ENCODE peak calls at places on chromosomes 2 and 18, in eight cellular contexts. L, Z, E, Y, D, Q, T and F are unnamed samples.

GRCh38 chr18:77131100-77131651 is 1.4 kb downstream of the MBP start:
- DNase-seq in L (peak), Z (peak), E (peak), Y (peak), D (peak), Q (peak), T (no peak), F (no peak)

GRCh38 chr18:31686572-31686971 is 2.2 kb upstream of the B4GALT6 start:
- DNase-seq in L (no peak), Z (no peak), E (no peak), Y (no peak), D (no peak), Q (no peak), T (no peak), F (no peak)

GRCh38 chr2:30106543-30106942 is 40.3 kb upstream of the YPEL5 start:
- DNase-seq in L (no peak), Z (no peak), E (no peak), Y (peak), D (no peak), Q (no peak), T (no peak), F (no peak)

GRCh38 chr18:12403601-12404506 is 3.9 kb upstream of the PRELID3A start:
- DNase-seq in L (no peak), Z (no peak), E (no peak), Y (peak), D (no peak), Q (no peak), T (peak), F (peak)

GRCh38 chr2:11680181-11680900 is 10.3 kb upstream of the NTSR2 start:
- DNase-seq in L (no peak), Z (peak), E (no peak), Y (no peak), D (no peak), Q (no peak), T (no peak), F (no peak)

GRCh38 chr2:233350708-233351107 is 3.6 kb upstream of the DGKD start:
- DNase-seq in L (peak), Z (no peak), E (peak), Y (peak), D (no peak), Q (no peak), T (peak), F (peak)

GRCh38 chr2:172282944-172283343 is 144.4 kb upstream of the ITGA6 start:
- DNase-seq in L (no peak), Z (no peak), E (no peak), Y (peak), D (no peak), Q (no peak), T (no peak), F (peak)

GRCh38 chr2:54059504-54059903 is 55.9 kb upstream of the ACYP2 start:
- DNase-seq in L (no peak), Z (no peak), E (no peak), Y (peak), D (no peak), Q (no peak), T (no peak), F (no peak)

GRCh38 chr2:189109921-189110397 is 69.6 kb downstream of the COL5A2 start:
- DNase-seq in L (no peak), Z (no peak), E (no peak), Y (no peak), D (no peak), Q (no peak), T (no peak), F (no peak)

GRCh38 chr2:112772322-112772721 is 7.9 kb upstream of the CKAP2L start:
- DNase-seq in L (no peak), Z (no peak), E (no peak), Y (no peak), D (no peak), Q (no peak), T (no peak), F (no peak)

GRCh38 chr2:38683766-38684165 is 17.9 kb downstream of the GALM start:
- DNase-seq in L (no peak), Z (no peak), E (no peak), Y (no peak), D (no peak), Q (no peak), T (no peak), F (no peak)

GRCh38 chr18:51486735-51487366 is 289.4 kb upstream of the MEX3C start:
- DNase-seq in L (no peak), Z (no peak), E (no peak), Y (no peak), D (no peak), Q (no peak), T (no peak), F (no peak)

GRCh38 chr2:98589489-98589888 is 18.8 kb downstream of the COA5 start:
- DNase-seq in L (no peak), Z (no peak), E (no peak), Y (no peak), D (no peak), Q (no peak), T (no peak), F (no peak)

GRCh38 chr2:128786800-128787478 is 468.3 kb upstream of the HS6ST1 start:
- DNase-seq in L (peak), Z (no peak), E (no peak), Y (no peak), D (no peak), Q (no peak), T (no peak), F (no peak)

GRCh38 chr18:55101458-55101824 is 142.2 kb upstream of the CCDC68 start:
- DNase-seq in L (no peak), Z (no peak), E (no peak), Y (no peak), D (no peak), Q (no peak), T (no peak), F (no peak)

GRCh38 chr2:118835739-118836410 is 11.6 kb downstream of the EN1 start:
- DNase-seq in L (no peak), Z (no peak), E (no peak), Y (no peak), D (no peak), Q (no peak), T (peak), F (no peak)

GRCh38 chr18:34809697-34810096 is 99.6 kb downstream of the DTNA start:
- DNase-seq in L (peak), Z (peak), E (no peak), Y (peak), D (no peak), Q (no peak), T (no peak), F (no peak)
- H3K27ac ChIP-seq in L (no peak), Z (no peak), E (no peak), Y (no peak), D (no peak), Q (no peak), T (no peak), F (no peak)

GRCh38 chr2:199462167-199462976 is 4.6 kb upstream of the SATB2 start:
- DNase-seq in L (peak), Z (peak), E (no peak), Y (no peak), D (no peak), Q (no peak), T (no peak), F (no peak)

GRCh38 chr2:199460101-199460671 is 2.4 kb upstream of the SATB2 start:
- DNase-seq in L (no peak), Z (no peak), E (no peak), Y (peak), D (no peak), Q (no peak), T (no peak), F (no peak)

GRCh38 chr2:199459286-199460100 is 1.8 kb upstream of the SATB2 start:
- DNase-seq in L (peak), Z (peak), E (peak), Y (peak), D (peak), Q (peak), T (peak), F (peak)

GRCh38 chr2:199461455-199462166 is 3.9 kb upstream of the SATB2 start:
- DNase-seq in L (peak), Z (peak), E (no peak), Y (no peak), D (no peak), Q (no peak), T (no peak), F (no peak)

GRCh38 chr2:199460808-199461454 is 3.2 kb upstream of the SATB2 start:
- DNase-seq in L (no peak), Z (no peak), E (no peak), Y (no peak), D (no peak), Q (no peak), T (no peak), F (no peak)
- H3K4me3 ChIP-seq in L (peak), Z (peak), E (no peak), Y (peak), D (no peak), Q (no peak), T (peak), F (peak)

GRCh38 chr2:37636209-37637077 is 35.0 kb downstream of the CDC42EP3 start:
- DNase-seq in L (no peak), Z (no peak), E (no peak), Y (no peak), D (no peak), Q (no peak), T (no peak), F (no peak)

GRCh38 chr2:37635359-37636208 is 35.9 kb downstream of the CDC42EP3 start:
- DNase-seq in L (no peak), Z (no peak), E (peak), Y (peak), D (no peak), Q (no peak), T (no peak), F (no peak)

GRCh38 chr2:37638973-37639372 is 32.5 kb downstream of the CDC42EP3 start:
- DNase-seq in L (no peak), Z (no peak), E (no peak), Y (no peak), D (no peak), Q (no peak), T (no peak), F (no peak)

GRCh38 chr2:37637985-37638384 is 33.5 kb downstream of the CDC42EP3 start:
- DNase-seq in L (no peak), Z (no peak), E (no peak), Y (no peak), D (no peak), Q (no peak), T (no peak), F (no peak)

GRCh38 chr2:37637122-37637875 is 34.1 kb downstream of the CDC42EP3 start:
- DNase-seq in L (no peak), Z (no peak), E (no peak), Y (no peak), D (no peak), Q (no peak), T (no peak), F (no peak)
- TF ChIP-seq CTCF in L (no peak), Z (no peak), E (no peak), Y (no peak), D (no peak), Q (no peak), T (no peak), F (peak)

GRCh38 chr2:206276169-206276927 is 1.9 kb downstream of the ZDBF2 start:
- DNase-seq in L (no peak), Z (no peak), E (no peak), Y (no peak), D (no peak), Q (no peak), T (no peak), F (no peak)

GRCh38 chr2:206277503-206277902 is 3.0 kb downstream of the ZDBF2 start:
- DNase-seq in L (no peak), Z (no peak), E (no peak), Y (no peak), D (no peak), Q (no peak), T (no peak), F (no peak)

GRCh38 chr2:206275274-206276160 is 1.1 kb downstream of the ZDBF2 start:
- DNase-seq in L (no peak), Z (no peak), E (peak), Y (peak), D (no peak), Q (no peak), T (no peak), F (no peak)

GRCh38 chr2:206271066-206271465 is 3.4 kb upstream of the ZDBF2 start:
- DNase-seq in L (no peak), Z (no peak), E (no peak), Y (no peak), D (no peak), Q (no peak), T (no peak), F (no peak)

DNA sequence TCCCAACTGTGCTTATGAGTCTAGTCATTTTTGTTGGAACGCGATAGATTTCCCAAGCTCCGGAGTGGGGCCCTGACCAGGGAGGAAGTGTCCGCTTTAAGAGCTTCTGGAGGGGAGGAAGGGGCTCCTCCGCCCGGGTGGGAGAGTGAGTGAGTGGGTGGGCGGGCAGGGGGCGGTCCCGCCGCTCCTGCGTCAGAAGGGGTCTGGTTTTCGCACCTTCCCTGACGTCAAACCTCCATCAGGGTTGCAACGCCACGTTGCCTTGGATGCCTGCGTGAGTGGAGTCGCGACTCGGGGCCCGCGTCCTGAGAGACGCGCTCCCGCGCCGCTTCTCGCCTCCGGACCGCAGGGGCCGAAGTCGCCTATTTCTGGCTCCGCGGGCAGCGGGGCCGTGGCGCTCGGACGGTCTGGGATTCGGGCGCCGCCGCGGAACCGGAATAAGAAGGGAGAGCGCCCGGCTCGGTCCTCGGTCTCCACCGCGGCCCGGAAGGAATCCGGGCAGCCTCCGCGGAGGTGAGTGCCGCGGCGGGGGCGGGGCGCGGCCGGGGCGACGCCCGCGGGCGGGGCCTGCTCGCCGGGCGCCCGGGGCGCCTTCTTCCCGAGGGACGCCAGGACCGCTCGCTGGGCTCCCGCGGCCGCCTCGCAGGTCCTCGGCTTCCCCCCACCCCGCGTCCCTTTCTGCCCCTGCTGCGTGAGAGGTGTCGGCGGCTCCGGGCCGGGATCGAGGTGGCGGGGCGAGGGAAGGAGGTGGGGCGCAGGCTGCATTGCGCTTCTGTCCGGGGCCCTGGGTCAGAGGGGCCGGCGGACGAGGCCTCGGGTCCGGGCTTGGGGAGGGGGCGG is at the start of gene ZDBF2:
- DNase-seq in L (peak), Z (peak), E (peak), Y (peak), D (peak), Q (peak), T (peak), F (peak)
- H3K27ac ChIP-seq in L (no peak), Z (peak), E (peak), Y (peak), D (peak), Q (peak), T (peak), F (peak)

GRCh38 chr2:102107741-102108070 is 34.8 kb upstream of the IL1R1 start:
- DNase-seq in L (peak), Z (no peak), E (no peak), Y (no peak), D (no peak), Q (no peak), T (peak), F (no peak)

GRCh38 chr2:102103284-102103683 is 39.3 kb upstream of the IL1R1 start:
- DNase-seq in L (no peak), Z (no peak), E (no peak), Y (no peak), D (no peak), Q (no peak), T (no peak), F (no peak)

GRCh38 chr2:102103992-102104871 is 38.3 kb upstream of the IL1R1 start:
- DNase-seq in L (peak), Z (no peak), E (peak), Y (peak), D (peak), Q (peak), T (no peak), F (no peak)

GRCh38 chr2:102109016-102109415 is 33.5 kb upstream of the IL1R1 start:
- DNase-seq in L (no peak), Z (no peak), E (no peak), Y (no peak), D (no peak), Q (no peak), T (no peak), F (no peak)

DNA sequence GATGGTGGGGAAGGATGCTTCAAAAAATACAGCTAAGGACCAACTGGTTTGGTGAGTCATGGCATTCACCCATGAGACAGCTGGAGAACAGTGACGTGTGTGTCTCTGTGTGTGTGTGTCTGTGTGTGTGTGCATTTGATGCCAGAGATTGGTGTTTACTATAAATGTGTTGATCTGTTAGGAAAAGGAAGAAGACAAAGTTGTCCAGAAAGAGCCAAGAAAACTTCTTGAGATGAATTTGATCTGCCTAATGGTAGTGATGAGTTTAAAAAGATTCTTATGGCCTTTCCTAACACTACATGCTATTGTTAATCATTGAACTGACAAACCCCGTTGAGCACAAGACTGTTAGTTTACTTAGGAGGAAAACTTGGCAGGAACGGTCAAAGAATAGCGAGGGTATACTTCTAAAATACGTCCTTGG is 36.4 kb upstream of the IL1R1 start:
- DNase-seq in L (peak), Z (no peak), E (no peak), Y (no peak), D (no peak), Q (no peak), T (peak), F (no peak)
- H3K4me3 ChIP-seq in L (no peak), Z (peak), E (no peak), Y (no peak), D (peak), Q (no peak), T (peak), F (peak)

DNA sequence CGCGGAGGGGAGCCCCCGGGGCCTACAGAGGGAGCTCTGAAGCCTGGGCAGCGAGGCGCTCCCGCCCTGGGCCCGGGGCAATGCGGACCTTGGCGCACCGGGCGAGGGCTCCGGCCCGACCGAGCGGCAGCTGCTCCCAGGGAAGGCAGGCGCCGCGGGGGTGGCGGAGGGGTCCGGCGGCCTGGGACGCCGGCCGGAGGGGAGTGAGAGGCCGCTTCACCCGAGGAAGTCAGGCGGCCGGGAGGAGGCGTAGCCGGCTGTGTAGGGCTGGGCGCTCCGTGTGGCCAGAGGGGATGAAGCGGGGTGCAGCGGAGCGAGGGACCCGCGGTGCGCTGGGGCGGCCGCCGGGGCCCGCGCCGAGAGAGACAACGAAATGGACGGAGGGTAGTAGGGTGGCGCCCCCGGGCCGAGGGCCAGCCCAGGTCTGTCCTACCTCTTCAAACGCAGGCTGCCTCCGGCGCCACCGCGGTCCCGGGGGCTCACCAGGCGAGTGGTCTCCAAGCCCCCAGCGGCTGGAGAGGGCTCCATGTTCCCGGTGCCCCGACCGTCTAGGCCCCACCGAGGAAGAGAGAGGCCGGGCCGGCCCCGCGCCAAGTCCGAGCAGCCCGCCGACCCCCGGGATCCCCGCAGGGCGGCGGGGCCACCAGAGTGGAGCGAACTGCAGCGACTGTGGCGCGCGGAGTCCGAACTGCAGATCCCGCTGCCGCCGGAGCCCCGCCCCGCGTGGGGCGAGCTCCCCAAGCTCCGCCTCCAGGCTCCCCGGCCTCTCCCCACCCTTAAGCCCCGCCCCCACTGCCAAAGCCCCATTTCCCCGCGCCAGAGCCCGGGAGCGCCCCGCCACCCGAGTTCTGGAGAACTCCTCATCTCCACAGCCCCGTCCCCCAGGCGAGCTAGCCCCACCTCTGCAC is at the start of gene SLC30A3:
- DNase-seq in L (peak), Z (peak), E (peak), Y (peak), D (peak), Q (peak), T (peak), F (no peak)
- TF ChIP-seq CTCF in L (no peak), Z (no peak), E (no peak), Y (no peak), D (no peak), Q (no peak), T (no peak), F (no peak)

DNA sequence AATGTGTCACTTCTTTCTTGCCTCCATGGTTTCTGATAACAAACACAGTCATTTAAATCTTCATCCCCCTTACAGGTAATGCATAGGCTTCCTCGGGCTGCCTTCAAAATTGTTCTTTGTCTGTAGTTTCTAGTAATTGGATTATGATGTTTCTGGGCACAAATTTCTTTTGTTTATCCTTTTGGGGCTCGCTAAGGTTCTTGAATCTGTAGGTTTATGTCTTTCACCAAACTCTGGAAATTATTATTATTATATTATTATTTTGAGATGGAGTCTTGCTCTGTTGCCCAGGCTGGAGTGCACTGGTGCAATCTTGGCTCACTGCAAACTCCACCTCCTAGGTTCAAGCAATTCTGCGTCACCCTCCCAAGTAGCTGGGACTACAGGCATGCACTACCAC is 16.3 kb upstream of the RMP24 start:
- DNase-seq in L (no peak), Z (no peak), E (no peak), Y (no peak), D (no peak), Q (no peak), T (no peak), F (no peak)
- H3K27ac ChIP-seq in L (no peak), Z (no peak), E (no peak), Y (no peak), D (no peak), Q (no peak), T (no peak), F (no peak)

GRCh38 chr18:5892772-5893431 is 2.4 kb downstream of the TMEM200C start:
- DNase-seq in L (no peak), Z (no peak), E (no peak), Y (no peak), D (no peak), Q (no peak), T (no peak), F (no peak)
- H3K4me3 ChIP-seq in L (no peak), Z (no peak), E (no peak), Y (no peak), D (no peak), Q (no peak), T (no peak), F (no peak)

DNA sequence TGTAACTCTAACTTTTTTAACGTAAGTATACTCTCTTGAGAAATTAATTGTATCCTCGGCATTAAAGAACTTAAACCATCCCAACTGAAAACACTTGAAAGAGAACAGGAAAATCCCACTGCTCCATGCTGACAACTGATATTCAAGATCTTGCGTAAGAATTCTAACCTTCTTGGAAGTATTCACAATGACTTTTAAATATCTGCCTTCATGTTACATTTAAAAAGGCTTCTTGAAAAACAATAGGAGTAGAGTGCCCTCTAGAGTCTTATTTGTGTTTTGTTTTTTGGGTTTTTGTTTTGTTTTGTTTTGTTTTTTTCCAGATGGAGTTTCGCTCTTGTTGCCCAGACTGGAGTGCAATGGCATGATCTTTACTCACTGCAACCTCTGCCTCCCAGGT is 65.4 kb upstream of the DNAJC10 start:
- DNase-seq in L (no peak), Z (no peak), E (no peak), Y (peak), D (no peak), Q (no peak), T (peak), F (no peak)
- TF ChIP-seq CTCF in L (peak), Z (peak), E (peak), Y (peak), D (peak), Q (peak), T (peak), F (peak)